ENCODE peak calls at places on chromosomes 5 and 9, in eight cellular contexts. X, W, H, Z, J, F, C and B are unnamed samples. For H3K4me1 and H3K9me3, the result is how much of the 10 kb centered on the place peaks cover.

GRCh38 chr9:89319015-89319905 is 960 bp downstream of the SECISBP2 start:
- DNase-seq in Z (no peak), W (no peak), H (no peak), F (no peak), X (no peak), C (no peak), J (no peak), B (no peak)

GRCh38 chr5:96113170-96113939 is 151.7 kb upstream of the ELL2 start:
- DNase-seq in X (no peak), W (no peak), F (no peak), Z (no peak), C (peak), H (no peak), J (peak), B (no peak)

GRCh38 chr5:659496-660263 is 33.5 kb downstream of the TPPP start:
- DNase-seq in J (no peak), F (peak), Z (no peak), C (no peak), X (no peak), W (no peak), H (no peak), B (no peak)

GRCh38 chr5:67021031-67021430 is 175.6 kb downstream of the CD180 start:
- DNase-seq in Z (no peak), F (no peak), J (no peak), X (no peak), W (no peak), H (no peak), C (no peak), B (no peak)

GRCh38 chr5:77852514-77853352 is 76.6 kb upstream of the TBCA start:
- DNase-seq in F (peak), W (no peak), X (no peak), J (no peak), Z (peak), H (peak), C (no peak), B (no peak)

GRCh38 chr9:101387871-101388506 is 3.2 kb upstream of the BAAT start:
- DNase-seq in F (no peak), J (no peak), C (no peak), X (no peak), W (no peak), H (no peak), Z (no peak), B (no peak)

GRCh38 chr5:67246108-67246507 is 49.5 kb upstream of the CD180 start:
- DNase-seq in X (peak), W (no peak), H (peak), C (peak), F (no peak), Z (no peak), J (no peak), B (no peak)

GRCh38 chr5:62720036-62720441 is 141.4 kb downstream of the LRRC70 start:
- DNase-seq in H (peak), Z (no peak), J (peak), F (no peak), C (no peak), W (no peak), X (no peak), B (no peak)

GRCh38 chr9:124779368-124780059 is 2.6 kb downstream of the OLFML2A start:
- DNase-seq in J (peak), C (no peak), H (peak), X (no peak), F (peak), W (peak), Z (no peak), B (no peak)

GRCh38 chr5:107535849-107536248 is 134.9 kb downstream of the EFNA5 start:
- DNase-seq in Z (no peak), F (no peak), X (no peak), H (no peak), C (no peak), W (no peak), J (no peak), B (no peak)

GRCh38 chr5:107541400-107541799 is 129.3 kb downstream of the EFNA5 start:
- DNase-seq in Z (no peak), H (no peak), F (no peak), X (no peak), C (no peak), W (no peak), J (no peak), B (no peak)

GRCh38 chr5:107538331-107539162 is 132.2 kb downstream of the EFNA5 start:
- DNase-seq in Z (no peak), W (no peak), J (no peak), C (no peak), H (no peak), X (no peak), F (no peak), B (no peak)

GRCh38 chr5:107539726-107540330 is 130.9 kb downstream of the EFNA5 start:
- DNase-seq in X (no peak), H (no peak), W (no peak), F (no peak), C (no peak), J (no peak), Z (no peak), B (no peak)

GRCh38 chr5:107539163-107539445 is 131.6 kb downstream of the EFNA5 start:
- DNase-seq in X (no peak), J (no peak), Z (no peak), W (no peak), C (no peak), F (no peak), H (no peak), B (no peak)
- H3K4me1 ChIP-seq in X (under half), J (half or more), Z (under half), W (under half), C (under half), F (under half), H (half or more), B (under half)

GRCh38 chr9:131676431-131676972 is 63.4 kb downstream of the RAPGEF1 start:
- DNase-seq in F (no peak), C (no peak), Z (peak), W (no peak), J (no peak), X (no peak), H (no peak), B (peak)

GRCh38 chr9:131679261-131680020 is 60.4 kb downstream of the RAPGEF1 start:
- DNase-seq in C (no peak), J (no peak), F (no peak), X (no peak), W (no peak), H (no peak), Z (no peak), B (peak)

GRCh38 chr9:131677051-131677444 is 62.8 kb downstream of the RAPGEF1 start:
- DNase-seq in J (no peak), F (no peak), C (no peak), W (no peak), H (no peak), Z (no peak), X (no peak), B (no peak)

GRCh38 chr9:131677445-131678180 is 62.3 kb downstream of the RAPGEF1 start:
- DNase-seq in W (no peak), C (no peak), F (no peak), Z (peak), H (no peak), X (no peak), J (no peak), B (peak)

GRCh38 chr9:131678499-131679111 is 61.3 kb downstream of the RAPGEF1 start:
- DNase-seq in F (peak), C (peak), Z (peak), X (peak), H (peak), W (no peak), J (peak), B (peak)
- TF ChIP-seq POLR2A in F (no peak), C (peak), Z (peak), X (peak), H (no peak), W (no peak), J (no peak), B (no peak)

GRCh38 chr5:141434006-141434405 is 3.7 kb downstream of the PCDHGA12 start:
- DNase-seq in J (no peak), H (no peak), X (no peak), F (no peak), C (no peak), Z (no peak), W (no peak), B (no peak)

GRCh38 chr5:141427783-141428426 is 2.4 kb upstream of the PCDHGA12 start:
- DNase-seq in W (no peak), H (no peak), X (no peak), J (no peak), F (no peak), Z (no peak), C (no peak), B (no peak)

GRCh38 chr5:141437208-141437607 is 6.9 kb downstream of the PCDHGA12 start:
- DNase-seq in J (no peak), F (no peak), Z (no peak), C (no peak), X (no peak), H (no peak), W (no peak), B (no peak)

GRCh38 chr5:141430332-141431113 is at the start of gene PCDHGA12:
- DNase-seq in J (no peak), X (peak), W (no peak), H (peak), Z (no peak), F (no peak), C (no peak), B (no peak)

DNA sequence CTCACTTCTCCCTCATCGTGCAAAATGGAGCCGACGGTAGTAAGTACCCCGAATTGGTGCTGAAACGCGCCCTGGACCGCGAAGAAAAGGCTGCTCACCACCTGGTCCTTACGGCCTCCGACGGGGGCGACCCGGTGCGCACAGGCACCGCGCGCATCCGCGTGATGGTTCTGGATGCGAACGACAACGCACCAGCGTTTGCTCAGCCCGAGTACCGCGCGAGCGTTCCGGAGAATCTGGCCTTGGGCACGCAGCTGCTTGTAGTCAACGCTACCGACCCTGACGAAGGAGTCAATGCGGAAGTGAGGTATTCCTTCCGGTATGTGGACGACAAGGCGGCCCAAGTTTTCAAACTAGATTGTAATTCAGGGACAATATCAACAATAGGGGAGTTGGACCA is 979 bp downstream of the PCDHGA12 start:
- DNase-seq in H (no peak), Z (no peak), X (no peak), F (no peak), W (no peak), C (no peak), J (no peak), B (no peak)
- H3K9me3 ChIP-seq in H (half or more), Z (half or more), X (half or more), F (half or more), W (under half), C (under half), J (half or more), B (half or more)

GRCh38 chr5:122697171-122697570 is 77.7 kb upstream of the SNX2 start:
- DNase-seq in F (no peak), C (no peak), X (no peak), J (no peak), H (no peak), W (no peak), Z (no peak), B (no peak)

GRCh38 chr5:122693963-122694362 is 80.9 kb upstream of the SNX2 start:
- DNase-seq in C (no peak), Z (no peak), W (no peak), H (no peak), J (no peak), F (no peak), X (no peak), B (no peak)

GRCh38 chr5:122699226-122699625 is 75.7 kb upstream of the SNX2 start:
- DNase-seq in F (no peak), W (no peak), C (no peak), J (no peak), Z (no peak), H (no peak), X (no peak), B (no peak)

GRCh38 chr5:122694884-122695283 is 80.0 kb upstream of the SNX2 start:
- DNase-seq in W (no peak), J (no peak), H (no peak), C (no peak), X (no peak), F (no peak), Z (no peak), B (no peak)
- H3K4me1 ChIP-seq in W (under half), J (under half), H (under half), C (under half), X (under half), F (under half), Z (under half), B (under half)

GRCh38 chr9:114156658-114157421 is 1.5 kb downstream of the COL27A1 start:
- DNase-seq in W (no peak), F (peak), Z (peak), X (peak), J (peak), C (peak), H (peak), B (no peak)
- TF ChIP-seq POLR2A in W (no peak), F (no peak), Z (no peak), X (peak), J (no peak), C (peak), H (no peak), B (peak)

GRCh38 chr5:56429110-56429561 is 196.0 kb upstream of the ANKRD55 start:
- DNase-seq in C (no peak), H (no peak), Z (no peak), X (no peak), W (no peak), J (peak), F (no peak), B (no peak)
- H3K9me3 ChIP-seq in C (under half), H (under half), Z (under half), X (under half), W (under half), J (under half), F (under half), B (under half)

DNA sequence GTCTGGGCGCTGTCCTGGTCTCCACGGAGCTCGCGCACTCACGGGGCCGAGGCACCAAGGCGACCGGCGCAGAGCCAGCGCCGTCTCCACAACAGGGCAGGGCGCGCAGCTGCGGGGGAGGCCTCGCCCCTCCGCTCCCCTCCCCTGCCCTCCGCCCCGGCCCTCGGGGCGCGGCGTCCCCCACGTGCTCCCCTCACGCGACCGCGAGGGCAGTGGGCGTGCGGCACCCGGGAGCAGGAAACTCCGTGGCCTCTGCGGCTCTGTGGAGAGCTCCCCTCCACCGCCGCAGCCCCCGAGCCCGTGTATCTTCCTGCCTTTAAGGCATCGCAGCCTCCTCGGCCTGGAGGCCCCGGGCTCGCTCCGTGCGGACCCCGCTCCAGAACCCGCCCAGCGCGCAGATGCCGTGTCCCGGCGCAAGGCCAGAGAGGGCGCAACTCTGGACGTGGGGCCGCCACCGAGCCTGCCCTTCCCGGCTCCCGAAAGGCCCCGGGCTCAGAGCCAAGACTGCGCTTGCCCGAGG is 706 bp upstream of the TUBB4B start:
- DNase-seq in Z (peak), C (peak), W (peak), F (peak), J (peak), H (no peak), X (peak), B (no peak)
- H3K4me1 ChIP-seq in Z (half or more), C (under half), W (under half), F (under half), J (half or more), H (half or more), X (under half), B (half or more)

DNA sequence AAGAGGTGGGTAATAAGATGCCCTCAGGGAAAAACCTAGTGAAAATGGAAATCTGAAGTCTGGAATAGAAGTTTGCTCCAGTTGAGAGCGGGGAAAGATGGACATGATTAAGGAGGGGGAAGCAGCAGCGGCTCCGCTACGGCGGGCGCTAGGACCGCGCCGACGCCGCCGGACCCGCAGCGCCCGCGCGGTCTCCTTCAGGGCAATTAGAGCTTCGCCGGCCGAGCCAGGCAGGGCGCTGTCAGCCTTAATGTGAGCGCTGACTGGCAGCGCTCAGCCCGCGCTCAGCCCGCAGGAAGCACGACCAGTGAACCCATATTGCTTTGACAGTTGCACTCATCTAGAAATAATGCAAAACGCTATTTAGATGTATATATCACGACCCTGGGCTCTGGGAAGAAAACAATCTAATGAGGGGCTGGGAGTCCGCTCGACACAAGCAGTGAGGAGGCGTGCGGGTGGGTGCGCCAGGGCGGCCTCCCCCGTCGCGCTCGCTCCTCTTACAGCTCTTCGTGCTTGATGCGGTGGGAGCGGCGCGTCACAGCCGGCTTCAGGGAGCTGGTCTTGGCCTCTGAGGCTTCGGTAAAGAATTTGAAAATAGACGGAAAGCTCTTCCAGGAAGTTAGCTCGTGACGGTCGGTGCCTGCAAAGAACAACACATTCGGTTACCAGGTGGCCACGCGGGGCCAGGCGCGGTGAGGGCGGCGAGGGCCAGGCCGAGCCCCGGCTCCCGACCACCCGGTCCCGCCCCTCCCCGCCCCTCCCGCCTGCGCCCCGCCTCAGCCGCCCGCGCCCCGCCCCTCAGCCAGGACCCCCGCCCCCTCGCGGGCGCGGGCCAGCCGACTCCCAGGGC is 37.7 kb downstream of the NR2F1 start:
- DNase-seq in J (peak), C (peak), W (peak), Z (peak), H (peak), X (no peak), F (peak), B (no peak)
- TF ChIP-seq POLR2A in J (no peak), C (no peak), W (peak), Z (no peak), H (peak), X (no peak), F (no peak), B (no peak)

DNA sequence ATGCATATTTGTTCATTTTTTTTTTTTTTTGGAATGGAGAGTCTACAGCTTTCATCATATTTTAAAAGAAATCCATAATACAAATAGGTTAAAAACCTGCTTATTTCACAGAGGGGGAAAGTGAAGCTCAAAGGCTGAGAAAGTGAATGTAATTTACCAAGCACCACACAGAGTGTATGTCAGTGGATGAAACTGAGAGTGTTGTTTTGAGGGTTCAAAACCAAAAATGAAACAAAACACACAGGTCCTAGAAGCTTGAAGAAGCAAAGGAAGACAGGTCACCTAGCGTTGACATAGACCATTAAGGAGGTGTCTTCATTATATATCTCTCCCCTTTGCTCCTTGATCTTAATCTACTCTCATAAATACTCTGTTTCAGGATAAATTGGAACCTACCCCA is 7.5 kb downstream of the NMUR2 start:
- DNase-seq in X (no peak), J (no peak), F (no peak), H (no peak), W (no peak), C (no peak), Z (no peak), B (no peak)
- H3K9me3 ChIP-seq in X (under half), J (under half), F (under half), H (under half), W (under half), C (under half), Z (under half), B (under half)

GRCh38 chr5:149456597-149457392 is 77.7 kb upstream of the IL17B start:
- DNase-seq in Z (no peak), W (no peak), C (no peak), X (no peak), J (no peak), H (no peak), F (no peak), B (no peak)

GRCh38 chr5:149452665-149453617 is 73.8 kb upstream of the IL17B start:
- DNase-seq in Z (peak), J (no peak), W (no peak), X (no peak), C (no peak), F (peak), H (no peak), B (peak)

GRCh38 chr5:149455889-149456409 is 76.9 kb upstream of the IL17B start:
- DNase-seq in F (peak), C (no peak), W (no peak), J (no peak), X (no peak), Z (no peak), H (no peak), B (no peak)

GRCh38 chr5:149452007-149452664 is 73.0 kb upstream of the IL17B start:
- DNase-seq in C (no peak), X (no peak), Z (peak), H (no peak), W (peak), F (peak), J (peak), B (peak)

DNA sequence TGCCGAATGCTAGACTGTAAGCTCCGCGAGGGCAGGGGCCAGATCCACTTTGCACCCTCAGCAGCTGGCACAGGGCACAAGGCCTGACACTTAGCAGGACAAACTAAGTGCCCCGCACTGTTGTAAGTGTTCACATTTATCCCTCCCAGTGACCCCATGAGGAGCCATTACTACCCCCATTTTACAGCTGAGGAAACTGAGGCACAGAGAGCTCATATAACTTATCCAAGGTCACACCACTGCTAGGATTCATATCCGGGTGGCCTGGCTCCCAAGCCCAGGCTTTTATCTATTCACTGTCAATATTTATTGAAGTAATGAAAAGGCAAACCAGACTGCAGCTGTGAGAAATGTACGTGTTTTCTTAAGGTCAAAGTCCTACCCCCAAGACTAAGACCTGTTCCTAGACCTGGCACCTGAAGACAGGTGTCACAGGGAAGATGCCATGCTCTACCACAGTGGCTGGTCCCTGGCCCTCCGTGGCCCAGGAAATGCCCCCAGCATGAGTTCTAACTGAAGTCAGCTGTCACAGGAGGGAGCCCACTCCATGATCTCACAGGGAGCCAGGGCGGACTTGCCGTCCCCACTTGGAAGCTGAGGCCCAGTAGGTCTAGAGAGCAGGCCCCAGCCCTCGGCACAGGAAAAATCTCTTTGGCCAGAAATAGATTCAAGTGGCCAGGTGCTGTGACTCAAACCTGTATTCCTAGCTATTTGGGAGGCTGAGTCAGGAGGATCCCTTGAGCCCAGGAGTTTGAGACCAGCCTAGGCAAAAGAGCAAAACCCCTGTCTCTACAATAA is 74.7 kb upstream of the IL17B start:
- DNase-seq in Z (no peak), X (no peak), F (no peak), J (no peak), C (no peak), W (peak), H (no peak), B (no peak)
- H3K4me1 ChIP-seq in Z (half or more), X (under half), F (under half), J (half or more), C (under half), W (under half), H (under half), B (half or more)